ENCODE peak calls at places on chromosome 15, in nine cellular contexts. F is heart left ventricle; C is gastrocnemius medialis; U is KBM-7; N is RWPE1; O is activated T-cell treated with anti-CD3 and anti-CD28 coated beads, Interleukin-2, amount 50 U/mL, for 72 hours; G is GM18507; T is NCI-H526; X is activated gamma-delta T cell treated with Interleukin-2 at 50 U/mL for 16 hours. J is an unnamed sample.

GRCh38 chr15:22933641-22934061 is 46.5 kb downstream of the CYFIP1 start:
- DNase-seq in U (no peak), T (no peak), O (no peak), F (no peak), G (no peak), N (no peak), C (no peak), X (no peak), J (no peak)

GRCh38 chr15:79988448-79989117 is 17.6 kb upstream of the BCL2A1 start:
- DNase-seq in C (no peak), G (no peak), T (no peak), U (no peak), O (no peak), X (no peak), F (no peak), N (no peak), J (no peak)

GRCh38 chr15:63626955-63627354 is 29.8 kb downstream of the FBXL22 start:
- DNase-seq in X (no peak), T (no peak), C (no peak), N (no peak), U (no peak), F (no peak), G (peak; percentile 28), O (no peak), J (no peak)

GRCh38 chr15:75712668-75713337 is at the start of gene CSPG4:
- DNase-seq in O (no peak), N (no peak), X (no peak), U (no peak), T (no peak), F (peak; percentile 85), G (no peak), C (peak; percentile 80), J (peak; percentile 91)

GRCh38 chr15:99324082-99324620 is 72.9 kb downstream of the LRRC28 start:
- DNase-seq in F (no peak), G (no peak), T (no peak), O (peak; percentile 1), N (peak; percentile 84), U (peak; percentile 55), X (no peak), C (peak; percentile 49), J (peak; percentile 36)

GRCh38 chr15:99412082-99412481 is 153.7 kb upstream of the MEF2A start:
- DNase-seq in C (no peak), G (no peak), T (no peak), O (no peak), F (no peak), X (no peak), N (no peak), U (no peak), J (no peak)

GRCh38 chr15:69675727-69676126 is 223.1 kb downstream of the RPLP1 start:
- DNase-seq in T (no peak), F (no peak), U (no peak), X (no peak), G (no peak), C (no peak), O (no peak), N (no peak), J (no peak)

GRCh38 chr15:80199869-80200268 is 47.1 kb downstream of the FAH start:
- DNase-seq in X (no peak), T (peak; percentile 59), C (no peak), F (no peak), N (no peak), O (no peak), U (no peak), G (no peak), J (no peak)

GRCh38 chr15:78156653-78157052 is 7.5 kb downstream of the IDH3A start:
- DNase-seq in C (no peak), U (no peak), N (no peak), O (no peak), G (no peak), X (no peak), F (no peak), T (no peak), J (no peak)

GRCh38 chr15:48928877-48929538 is 34.7 kb downstream of the SHC4 start:
- DNase-seq in N (no peak), F (no peak), X (no peak), C (no peak), G (no peak), T (no peak), O (peak; percentile 76), U (peak; percentile 36), J (no peak)

GRCh38 chr15:49904296-49904695 is 214.7 kb downstream of the ATP8B4 start:
- DNase-seq in C (no peak), F (no peak), O (no peak), G (no peak), N (no peak), T (no peak), X (no peak), U (no peak), J (no peak)

GRCh38 chr15:100601158-100601557 is 826 bp downstream of the LINS1 start:
- DNase-seq in G (no peak), X (peak; percentile 12), T (no peak), C (no peak), O (peak; percentile 55), N (no peak), F (no peak), U (peak; percentile 56), J (no peak)

GRCh38 chr15:80055933-80056332 is 3.5 kb upstream of the ZFAND6 start:
- DNase-seq in U (no peak), N (no peak), T (no peak), C (no peak), X (no peak), F (no peak), G (no peak), O (no peak), J (no peak)

GRCh38 chr15:51121118-51121517 is 26.4 kb upstream of the TNFAIP8L3 start:
- DNase-seq in T (no peak), C (no peak), N (peak; percentile 78), F (peak; percentile 61), X (no peak), U (peak; percentile 32), O (peak; percentile 2), G (no peak), J (peak; percentile 65)

GRCh38 chr15:32856753-32857152 is 138.9 kb downstream of the GREM1 start:
- DNase-seq in F (no peak), T (no peak), U (no peak), C (no peak), G (no peak), N (no peak), X (no peak), O (no peak), J (no peak)

GRCh38 chr15:39041979-39042485 is 477.4 kb upstream of the RASGRP1 start:
- DNase-seq in G (no peak), F (no peak), T (no peak), C (no peak), O (no peak), X (no peak), N (no peak), U (no peak), J (no peak)

GRCh38 chr15:78103406-78104118 is 11.2 kb downstream of the SH2D7 start:
- DNase-seq in N (no peak), T (no peak), C (no peak), U (peak; percentile 86), O (peak; percentile 77), F (peak; percentile 39), G (peak; percentile 58), X (peak; percentile 64), J (no peak)

GRCh38 chr15:38072007-38072506 is 137.6 kb downstream of the TMCO5A start:
- DNase-seq in O (peak; percentile 18), F (no peak), X (no peak), G (no peak), T (no peak), C (peak; percentile 12), U (no peak), N (no peak), J (no peak)

GRCh38 chr15:53759333-53759975 is at the start of gene WDR72:
- DNase-seq in U (no peak), C (no peak), G (no peak), T (no peak), N (peak; percentile 14), F (no peak), X (no peak), O (no peak), J (no peak)

GRCh38 chr15:94480289-94480834 is 249.0 kb downstream of the MCTP2 start:
- DNase-seq in G (no peak), N (no peak), O (no peak), U (no peak), X (no peak), T (peak; percentile 56), C (no peak), F (no peak), J (no peak)

GRCh38 chr15:101006931-101007687 is 88.0 kb downstream of the LRRK1 start:
- DNase-seq in G (peak; percentile 52), O (peak; percentile 79), N (peak; percentile 94), U (peak; percentile 78), F (peak; percentile 81), T (peak; percentile 74), C (peak; percentile 59), X (peak; percentile 42), J (peak; percentile 78)

GRCh38 chr15:65377976-65378366 is at the start of gene IGDCC3:
- DNase-seq in C (no peak), O (no peak), F (no peak), X (no peak), U (peak; percentile 25), G (no peak), T (no peak), N (no peak), J (no peak)

GRCh38 chr15:32649336-32649735 is 7.8 kb downstream of the SCG5 start:
- DNase-seq in N (no peak), U (no peak), T (peak; percentile 22), O (no peak), F (no peak), C (no peak), G (no peak), X (no peak), J (no peak)

GRCh38 chr15:57527382-57528091 is 64.2 kb upstream of the MYZAP start:
- DNase-seq in X (no peak), T (peak; percentile 72), O (no peak), N (peak; percentile 70), U (peak; percentile 78), F (no peak), C (no peak), G (peak; percentile 28), J (peak; percentile 50)

GRCh38 chr15:101427606-101428487 is 61.7 kb downstream of the PCSK6 start:
- DNase-seq in F (no peak), C (no peak), O (no peak), G (no peak), U (no peak), N (no peak), X (no peak), T (no peak), J (no peak)

GRCh38 chr15:59260090-59260489 is 53.4 kb downstream of the LDHAL6B start:
- DNase-seq in C (no peak), X (no peak), G (no peak), U (no peak), F (no peak), N (no peak), O (no peak), T (no peak), J (no peak)

GRCh38 chr15:94840794-94841587 is 609.6 kb downstream of the MCTP2 start:
- DNase-seq in O (no peak), U (no peak), T (no peak), G (no peak), N (peak; percentile 27), F (no peak), X (no peak), C (no peak), J (peak; percentile 94)

GRCh38 chr15:74037171-74038117 is 42.9 kb downstream of the PML start:
- DNase-seq in F (no peak), O (no peak), X (no peak), U (no peak), N (no peak), C (no peak), T (no peak), G (no peak), J (no peak)

GRCh38 chr15:99574048-99574447 is 8.3 kb downstream of the MEF2A start:
- DNase-seq in F (no peak), G (no peak), N (no peak), O (no peak), T (no peak), X (no peak), U (no peak), C (no peak), J (no peak)

GRCh38 chr15:58247803-58248503 is 109.8 kb downstream of the AQP9 start:
- DNase-seq in N (no peak), G (no peak), F (peak; percentile 92), C (peak; percentile 97), O (no peak), T (no peak), U (peak; percentile 83), X (no peak), J (peak; percentile 88)

GRCh38 chr15:98071786-98072185 is 111.3 kb downstream of the ARRDC4 start:
- DNase-seq in X (no peak), U (no peak), F (no peak), C (no peak), O (no peak), G (no peak), T (no peak), N (no peak), J (no peak)